ENCODE peak calls at places on chromosomes 12 and 14, in four cellular contexts. V, J, W and X are unnamed samples.

GRCh38 chr12:127108360-127109215 is 1158.4 kb upstream of the TMEM132C start:
- DNase-seq in J (peak; percentile 27), V (peak; percentile 52), W (peak; percentile 69), X (peak; percentile 65)

GRCh38 chr12:94807951-94808350 is 157.6 kb upstream of the TMCC3 start:
- DNase-seq in V (no peak), W (no peak), J (no peak), X (no peak)

GRCh38 chr14:74549588-74549987 is 56.0 kb downstream of the ISCA2 start:
- DNase-seq in W (no peak), J (no peak), V (no peak), X (peak; percentile 47)

GRCh38 chr14:91252901-91253794 is 8.6 kb upstream of the GPR68 start:
- DNase-seq in J (peak; percentile 80), W (peak; percentile 34), V (no peak), X (peak; percentile 88)

GRCh38 chr12:89906178-89906577 is 197.5 kb upstream of the ATP2B1 start:
- DNase-seq in V (no peak), J (no peak), W (no peak), X (no peak)

GRCh38 chr14:102504302-102504950 is 5.2 kb downstream of the ANKRD9 start:
- DNase-seq in W (no peak), J (no peak), V (no peak), X (no peak)

GRCh38 chr12:38911611-38912010 is 6.2 kb upstream of the CPNE8 start:
- DNase-seq in J (no peak), W (no peak), V (no peak), X (peak; percentile 11)

GRCh38 chr14:100962494-100962893 is 59.0 kb upstream of the RTL1 start:
- DNase-seq in V (no peak), J (no peak), W (no peak), X (no peak)

GRCh38 chr12:10540776-10541205 is 35.1 kb downstream of the EIF2S3B start:
- DNase-seq in V (no peak), J (no peak), W (peak; percentile 72), X (no peak)

GRCh38 chr12:20508362-20508761 is 140.0 kb downstream of the PDE3A start:
- DNase-seq in V (no peak), J (no peak), W (no peak), X (peak; percentile 22)

GRCh38 chr12:68893201-68893600 is 39.8 kb downstream of the CPM start:
- DNase-seq in V (no peak), W (no peak), J (no peak), X (no peak)

GRCh38 chr14:70567791-70568190 is 32.7 kb downstream of the MED6 start:
- DNase-seq in V (no peak), W (peak; percentile 64), J (peak; percentile 39), X (peak; percentile 45)

GRCh38 chr14:89025581-89026236 is 201.3 kb downstream of the TTC8 start:
- DNase-seq in V (no peak), W (no peak), J (no peak), X (peak; percentile 84)